ENCODE peak calls at places on chromosomes 2 and 18, in ten cellular contexts. One of them, this sample, is unnamed.

GRCh38 chr2:110903548-110903947 is 171.2 kb downstream of the ACOXL start:
- DNase-seq in omental fat pad: no peak
- DNase-seq in activated CD4-positive, alpha-beta memory T cell treated with anti-CD3 and anti-CD28 coated beads for 36 hours: no peak
- DNase-seq in stimulated activated naive CD4-positive, alpha-beta T cell: no peak
- DNase-seq in coronary artery: no peak
- DNase-seq in EL: no peak
- DNase-seq in kidney epithelial cell: no peak
- DNase-seq in NCI-H1436: no peak
- DNase-seq in substantia nigra: no peak
- DNase-seq in astrocyte: no peak
- DNase-seq in this sample: no peak

GRCh38 chr18:63293930-63294329 is 25.6 kb downstream of the BCL2 start:
- DNase-seq in NCI-H1436: no peak
- DNase-seq in omental fat pad: no peak
- DNase-seq in stimulated activated naive CD4-positive, alpha-beta T cell: no peak
- DNase-seq in kidney epithelial cell: no peak
- DNase-seq in coronary artery: no peak
- DNase-seq in activated CD4-positive, alpha-beta memory T cell treated with anti-CD3 and anti-CD28 coated beads for 36 hours: no peak
- DNase-seq in substantia nigra: no peak
- DNase-seq in EL: no peak
- DNase-seq in astrocyte: no peak
- DNase-seq in this sample: no peak

GRCh38 chr2:60152226-60152833 is 401.1 kb downstream of the BCL11A start:
- DNase-seq in NCI-H1436: no peak
- DNase-seq in substantia nigra: no peak
- DNase-seq in activated CD4-positive, alpha-beta memory T cell treated with anti-CD3 and anti-CD28 coated beads for 36 hours: no peak
- DNase-seq in EL: peak; percentile 7
- DNase-seq in astrocyte: no peak
- DNase-seq in omental fat pad: no peak
- DNase-seq in kidney epithelial cell: no peak
- DNase-seq in stimulated activated naive CD4-positive, alpha-beta T cell: peak; percentile 7
- DNase-seq in coronary artery: no peak
- DNase-seq in this sample: no peak

GRCh38 chr2:223696719-223697118 is 94.6 kb upstream of the SCG2 start:
- DNase-seq in substantia nigra: no peak
- DNase-seq in coronary artery: no peak
- DNase-seq in EL: peak; percentile 18
- DNase-seq in NCI-H1436: peak; percentile 6
- DNase-seq in astrocyte: peak; percentile 61
- DNase-seq in kidney epithelial cell: peak; percentile 23
- DNase-seq in activated CD4-positive, alpha-beta memory T cell treated with anti-CD3 and anti-CD28 coated beads for 36 hours: no peak
- DNase-seq in omental fat pad: no peak
- DNase-seq in stimulated activated naive CD4-positive, alpha-beta T cell: no peak
- DNase-seq in this sample: no peak

GRCh38 chr2:234496835-234497591 is at the start of gene ARL4C:
- DNase-seq in substantia nigra: peak; percentile 61
- DNase-seq in stimulated activated naive CD4-positive, alpha-beta T cell: peak; percentile 79
- DNase-seq in activated CD4-positive, alpha-beta memory T cell treated with anti-CD3 and anti-CD28 coated beads for 36 hours: peak; percentile 77
- DNase-seq in astrocyte: peak; percentile 46
- DNase-seq in coronary artery: no peak
- DNase-seq in omental fat pad: no peak
- DNase-seq in kidney epithelial cell: no peak
- DNase-seq in EL: peak; percentile 65
- DNase-seq in NCI-H1436: peak; percentile 67
- DNase-seq in this sample: peak; percentile 66

GRCh38 chr2:55949211-55949610 is 25.6 kb upstream of the EFEMP1 start:
- DNase-seq in activated CD4-positive, alpha-beta memory T cell treated with anti-CD3 and anti-CD28 coated beads for 36 hours: no peak
- DNase-seq in stimulated activated naive CD4-positive, alpha-beta T cell: no peak
- DNase-seq in kidney epithelial cell: no peak
- DNase-seq in EL: no peak
- DNase-seq in substantia nigra: no peak
- DNase-seq in astrocyte: no peak
- DNase-seq in coronary artery: no peak
- DNase-seq in omental fat pad: no peak
- DNase-seq in NCI-H1436: no peak
- DNase-seq in this sample: no peak

GRCh38 chr18:76985951-76986236 is 146.7 kb downstream of the MBP start:
- DNase-seq in coronary artery: no peak
- DNase-seq in EL: no peak
- DNase-seq in NCI-H1436: no peak
- DNase-seq in substantia nigra: no peak
- DNase-seq in activated CD4-positive, alpha-beta memory T cell treated with anti-CD3 and anti-CD28 coated beads for 36 hours: no peak
- DNase-seq in stimulated activated naive CD4-positive, alpha-beta T cell: no peak
- DNase-seq in omental fat pad: no peak
- DNase-seq in astrocyte: no peak
- DNase-seq in kidney epithelial cell: no peak
- DNase-seq in this sample: no peak

GRCh38 chr2:239908308-239908707 is 116.8 kb downstream of the NDUFA10 start:
- DNase-seq in EL: no peak
- DNase-seq in astrocyte: no peak
- DNase-seq in omental fat pad: no peak
- DNase-seq in NCI-H1436: no peak
- DNase-seq in activated CD4-positive, alpha-beta memory T cell treated with anti-CD3 and anti-CD28 coated beads for 36 hours: no peak
- DNase-seq in kidney epithelial cell: no peak
- DNase-seq in coronary artery: no peak
- DNase-seq in stimulated activated naive CD4-positive, alpha-beta T cell: no peak
- DNase-seq in substantia nigra: no peak
- DNase-seq in this sample: no peak